ENCODE peak calls at places on chromosomes 6 and 20, in six cellular contexts. X, Q, F, I, E and A are unnamed samples.

GRCh38 chr6:18405477-18406293 is 18.5 kb downstream of the RNF144B start:
- DNase-seq in X (no peak), Q (no peak), F (no peak), I (no peak), E (no peak), A (no peak)

GRCh38 chr6:30707281-30707850 is 9.7 kb downstream of the MDC1 start:
- DNase-seq in X (no peak), Q (no peak), F (no peak), I (no peak), E (no peak), A (no peak)

GRCh38 chr20:58008413-58008812 is 220.0 kb downstream of the ANKRD60 start:
- DNase-seq in X (no peak), Q (no peak), F (no peak), I (no peak), E (no peak), A (no peak)

GRCh38 chr6:98833101-98834059 is 994 bp upstream of the POU3F2 start:
- DNase-seq in X (no peak), Q (no peak), F (no peak), I (no peak), E (peak; percentile 71), A (no peak)

GRCh38 chr20:62062661-62063600 is 2.8 kb downstream of the TAF4 start:
- DNase-seq in X (no peak), Q (no peak), F (no peak), I (no peak), E (no peak), A (no peak)

GRCh38 chr20:17936791-17937687 is 31.6 kb downstream of the SNX5 start:
- DNase-seq in X (no peak), Q (no peak), F (no peak), I (no peak), E (no peak), A (no peak)

GRCh38 chr20:33119725-33120720 is 40.6 kb downstream of the BPIFB4 start:
- DNase-seq in X (no peak), Q (no peak), F (peak; percentile 67), I (no peak), E (no peak), A (no peak)

GRCh38 chr20:61252601-61253263 is 671 bp downstream of the CDH4 start:
- DNase-seq in X (no peak), Q (no peak), F (no peak), I (no peak), E (peak; percentile 59), A (no peak)

GRCh38 chr20:21179796-21180195 is 53.9 kb downstream of the KIZ start:
- DNase-seq in X (no peak), Q (no peak), F (no peak), I (no peak), E (no peak), A (no peak)

GRCh38 chr6:111517965-111518364 is 34.9 kb upstream of the REV3L start:
- DNase-seq in X (no peak), Q (no peak), F (no peak), I (no peak), E (no peak), A (no peak)

GRCh38 chr6:111520519-111520918 is 37.5 kb upstream of the REV3L start:
- DNase-seq in X (no peak), Q (no peak), F (no peak), I (no peak), E (no peak), A (no peak)

DNA sequence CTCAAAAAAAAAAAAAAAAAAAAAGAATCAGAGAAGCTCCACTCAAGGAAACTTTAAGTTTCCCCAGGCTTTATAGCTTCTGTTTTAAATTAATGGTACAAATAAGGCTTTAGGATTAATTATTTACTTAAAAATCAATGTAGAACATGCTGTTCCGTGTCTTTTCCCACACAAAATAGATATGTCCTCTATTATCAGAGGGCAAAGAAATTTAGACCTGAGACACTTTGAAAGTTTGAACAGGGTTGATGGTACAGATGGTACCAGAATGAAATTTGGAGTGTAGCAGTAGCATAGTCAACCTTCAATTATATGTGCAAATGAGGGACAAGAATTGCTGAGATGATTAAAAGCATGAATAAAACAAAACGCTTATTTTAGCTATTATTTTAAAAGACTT is 32.2 kb upstream of the REV3L start:
- DNase-seq in X (no peak), Q (no peak), F (no peak), I (no peak), E (no peak), A (no peak)
- TF ChIP-seq TAF1 in X (no peak), Q (no peak), F (no peak), I (no peak), E (no peak), A (no peak)

GRCh38 chr6:44804016-44804415 is 416.5 kb downstream of the CDC5L start:
- DNase-seq in X (no peak), Q (no peak), F (no peak), I (no peak), E (no peak), A (no peak)

GRCh38 chr6:44804546-44804945 is 417.0 kb downstream of the CDC5L start:
- DNase-seq in X (no peak), Q (peak; percentile 31), F (no peak), I (no peak), E (no peak), A (no peak)

GRCh38 chr6:44795326-44795725 is 407.8 kb downstream of the CDC5L start:
- DNase-seq in X (no peak), Q (no peak), F (no peak), I (no peak), E (no peak), A (no peak)

GRCh38 chr6:44801188-44801587 is 413.7 kb downstream of the CDC5L start:
- DNase-seq in X (no peak), Q (no peak), F (no peak), I (no peak), E (no peak), A (no peak)

DNA sequence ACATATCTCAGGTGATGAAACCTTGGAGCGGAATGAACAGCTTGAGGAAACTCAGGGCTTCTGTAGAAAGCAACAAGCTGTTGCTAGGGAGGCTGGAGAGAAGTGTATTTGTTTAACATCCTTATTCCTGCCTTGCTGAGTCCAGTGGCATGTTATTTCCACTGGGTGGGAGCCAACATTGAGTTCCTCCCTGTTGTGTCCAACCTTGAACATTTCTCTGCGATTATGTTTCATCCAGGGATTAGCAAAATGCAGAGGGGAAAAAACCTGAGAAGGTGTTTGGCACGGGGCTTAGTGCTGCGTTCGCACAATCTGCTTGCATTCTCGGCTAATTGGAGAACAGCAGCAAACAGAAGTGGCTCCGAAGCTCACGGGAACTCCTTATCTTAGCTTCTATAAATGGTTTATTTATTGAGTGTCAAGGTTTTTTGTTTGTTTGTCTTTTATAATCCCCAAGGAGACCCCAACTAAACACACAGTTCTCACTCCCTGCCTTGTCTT is 412.7 kb downstream of the CDC5L start:
- DNase-seq in X (no peak), Q (peak; percentile 18), F (no peak), I (no peak), E (no peak), A (no peak)
- TF ChIP-seq POLR2A in X (no peak), Q (no peak), F (no peak), I (no peak), E (no peak), A (no peak)

DNA sequence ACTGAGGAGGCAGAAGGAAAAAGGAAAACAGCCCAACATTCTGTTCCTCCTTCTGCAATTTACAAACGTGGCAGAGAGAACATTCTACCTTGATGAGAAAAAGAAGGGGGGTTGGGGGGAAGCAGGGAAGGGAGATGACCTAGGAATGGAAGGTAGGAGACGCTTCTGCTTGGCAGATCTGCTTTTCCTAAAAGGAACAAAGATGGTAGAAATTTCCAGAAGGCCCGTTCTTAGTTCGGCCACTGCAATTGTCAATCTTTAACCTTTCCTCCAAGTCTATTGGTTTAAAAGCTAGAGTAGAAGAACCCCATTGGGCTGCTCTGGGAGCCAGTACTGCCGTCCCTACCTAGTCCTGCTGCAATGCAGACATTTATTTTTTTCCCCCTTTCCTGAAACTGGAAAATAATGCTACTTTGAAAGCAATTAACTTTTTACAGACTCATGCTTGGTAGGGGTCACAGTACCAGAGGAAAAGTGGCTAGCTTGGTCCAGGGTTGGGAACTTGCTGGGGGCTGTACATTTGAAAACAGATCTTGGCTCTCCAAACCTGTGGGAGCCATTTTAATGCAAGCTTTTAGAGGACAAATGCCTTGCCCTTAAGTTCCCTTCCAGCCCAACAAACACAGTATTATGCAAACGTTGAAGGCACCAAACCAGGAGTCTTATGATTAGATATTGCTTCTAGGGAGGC is 2.7 kb downstream of the ZMYND8 start:
- DNase-seq in X (peak; percentile 56), Q (no peak), F (no peak), I (no peak), E (no peak), A (no peak)
- TF ChIP-seq POLR2AphosphoS5 in X (peak; percentile 45), Q (peak; percentile 45), F (peak; percentile 36), I (no peak), E (no peak), A (no peak)

GRCh38 chr6:168088161-168089106 is 9.4 kb upstream of the FRMD1 start:
- DNase-seq in X (no peak), Q (peak; percentile 59), F (no peak), I (no peak), E (no peak), A (no peak)
- TF ChIP-seq TAF1 in X (no peak), Q (no peak), F (no peak), I (no peak), E (no peak), A (no peak)

DNA sequence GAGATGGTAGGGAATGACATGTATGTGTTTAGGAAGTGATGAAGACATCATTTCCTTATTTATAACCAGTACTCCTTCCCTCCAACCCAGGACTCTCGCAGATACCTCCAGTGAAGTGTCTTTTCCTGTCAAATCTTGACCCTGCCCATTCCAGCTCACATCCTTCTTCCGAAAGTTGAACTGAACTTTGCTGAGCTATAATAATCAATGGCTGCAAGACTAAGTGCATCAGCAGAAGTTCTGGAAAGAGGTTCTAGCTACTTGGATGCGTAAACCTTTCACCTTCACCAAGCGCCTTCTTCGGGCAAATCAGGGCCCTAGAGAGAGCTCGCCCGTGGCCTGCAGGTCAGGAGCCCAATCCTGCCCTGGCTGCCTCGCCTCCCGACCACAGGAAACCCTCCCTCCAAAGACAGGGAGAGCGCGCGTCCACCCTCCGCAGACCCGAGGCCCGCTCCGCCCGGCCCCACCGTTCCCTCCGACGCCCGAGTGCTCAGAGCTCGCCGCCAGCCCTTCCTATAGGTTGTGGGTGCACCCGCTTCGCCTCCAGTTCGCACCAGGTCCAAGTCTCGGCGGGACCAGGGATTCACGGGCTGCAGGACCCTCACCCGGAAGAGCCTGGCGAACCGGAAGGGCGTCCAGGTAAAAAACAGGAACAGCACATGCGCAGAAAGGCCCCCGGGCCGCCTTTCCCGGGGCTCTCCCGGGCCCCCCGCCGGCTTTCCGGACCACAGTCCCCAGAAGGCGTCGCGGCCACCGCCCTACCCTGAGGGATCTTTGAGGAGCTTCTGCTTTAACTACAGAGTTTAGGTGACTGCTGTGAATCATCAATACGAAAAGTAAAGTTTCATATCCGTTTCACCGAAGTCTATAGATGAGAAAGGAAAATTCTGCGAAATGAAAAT is at the start of gene ZNF334:
- DNase-seq in X (peak; percentile 52), Q (peak; percentile 69), F (no peak), I (peak; percentile 39), E (peak; percentile 91), A (peak; percentile 29)
- TF ChIP-seq POLR2A in X (no peak), Q (peak; percentile 64), F (peak; percentile 25), I (no peak), E (peak; percentile 57), A (no peak)

DNA sequence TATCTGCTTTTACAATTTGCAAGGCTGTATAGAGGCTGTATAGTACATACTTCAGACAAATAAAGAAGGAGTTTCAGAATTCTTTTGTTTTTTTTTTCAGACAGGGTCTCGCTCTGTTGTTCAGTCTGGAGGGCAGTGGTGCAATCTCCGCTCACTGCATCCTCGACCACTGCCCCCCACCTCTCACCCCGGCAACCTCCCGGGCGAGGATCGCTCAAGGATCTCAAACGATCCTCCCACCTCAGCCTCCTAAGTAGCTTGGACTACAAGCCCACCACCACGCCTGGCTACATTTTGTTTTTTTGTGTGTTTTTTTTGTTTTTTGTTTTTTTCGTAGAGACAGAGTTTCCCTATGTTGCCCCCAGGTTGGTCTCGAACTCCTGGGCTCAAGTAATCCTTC is 1.8 kb downstream of the FASTKD5 start:
- DNase-seq in X (no peak), Q (no peak), F (no peak), I (no peak), E (no peak), A (no peak)
- TF ChIP-seq POLR2AphosphoS5 in X (no peak), Q (no peak), F (no peak), I (no peak), E (no peak), A (no peak)